ENCODE peak calls at places on chromosome 22, in six cellular contexts. T is GM23338, Z is cardiac fibroblast, D is NB4, X is neural crest cell, K is astrocyte of the cerebellum. W is an unnamed sample.

GRCh38 chr22:45996241-45997076 is 19.5 kb upstream of the WNT7B start:
- DNase-seq in T (no peak), Z (peak; percentile 62), X (no peak), D (peak; percentile 89), K (no peak), W (no peak)

GRCh38 chr22:17988800-17989513 is 35.4 kb downstream of the MICAL3 start:
- DNase-seq in K (no peak), D (no peak), T (no peak), X (no peak), Z (no peak), W (no peak)

GRCh38 chr22:33038131-33038772 is 19.9 kb downstream of the SYN3 start:
- DNase-seq in T (peak; percentile 21), K (no peak), D (peak; percentile 52), Z (peak; percentile 8), X (no peak), W (no peak)

GRCh38 chr22:26471522-26471921 is 12.1 kb downstream of the HPS4 start:
- DNase-seq in D (no peak), T (no peak), Z (peak; percentile 21), K (no peak), X (no peak), W (peak; percentile 99)

GRCh38 chr22:38750104-38750503 is 5.7 kb downstream of the SUN2 start:
- DNase-seq in K (no peak), X (no peak), T (no peak), Z (no peak), D (no peak), W (no peak)

GRCh38 chr22:27776410-27776958 is 25.1 kb downstream of the MN1 start:
- DNase-seq in K (no peak), Z (no peak), T (peak; percentile 61), X (peak; percentile 22), D (no peak), W (no peak)

GRCh38 chr22:50674606-50675552 is 2.3 kb downstream of the SHANK3 start:
- DNase-seq in K (no peak), T (peak; percentile 94), Z (no peak), D (no peak), X (peak; percentile 49), W (peak; percentile 74)

GRCh38 chr22:48475661-48476345 is 1351.9 kb downstream of the BRD1 start:
- DNase-seq in K (no peak), Z (no peak), X (no peak), D (no peak), T (no peak), W (no peak)

GRCh38 chr22:41411021-41411851 is 29.5 kb downstream of the TEF start:
- DNase-seq in Z (no peak), D (no peak), X (no peak), K (no peak), T (no peak), W (no peak)

GRCh38 chr22:29451863-29452262 is 13.5 kb downstream of the RFPL1 start:
- DNase-seq in K (no peak), D (no peak), X (no peak), T (no peak), Z (no peak), W (no peak)

GRCh38 chr22:49228431-49229037 is 599.1 kb downstream of the BRD1 start:
- DNase-seq in K (no peak), Z (no peak), D (no peak), T (no peak), X (no peak), W (no peak)

GRCh38 chr22:39953101-39953500 is 7.1 kb upstream of the TMA7B start:
- DNase-seq in T (no peak), K (no peak), D (no peak), X (no peak), Z (no peak), W (no peak)

GRCh38 chr22:17281026-17281809 is 62.0 kb upstream of the ADA2 start:
- DNase-seq in K (no peak), X (no peak), Z (no peak), T (no peak), D (peak; percentile 30), W (no peak)

GRCh38 chr22:37994049-37994448 is 9.7 kb upstream of the SOX10 start:
- DNase-seq in D (peak; percentile 24), T (no peak), Z (no peak), X (no peak), K (no peak), W (no peak)

GRCh38 chr22:41003041-41003440 is 51.9 kb downstream of the RBX1 start:
- DNase-seq in K (no peak), X (no peak), Z (no peak), D (no peak), T (peak; percentile 24), W (peak; percentile 21)

GRCh38 chr22:24824915-24825314 is 18.9 kb downstream of the SGSM1 start:
- DNase-seq in T (no peak), K (no peak), D (no peak), Z (no peak), X (no peak), W (no peak)
- TF ChIP-seq CTCF in T (no peak), K (no peak), D (no peak), Z (no peak), X (no peak), W (no peak)

GRCh38 chr22:19407649-19408606 is 23.6 kb downstream of the HIRA start:
- DNase-seq in T (no peak), X (no peak), Z (peak; percentile 41), K (no peak), D (no peak), W (no peak)
- TF ChIP-seq CTCF in T (no peak), X (no peak), Z (no peak), K (no peak), D (no peak), W (no peak)

DNA sequence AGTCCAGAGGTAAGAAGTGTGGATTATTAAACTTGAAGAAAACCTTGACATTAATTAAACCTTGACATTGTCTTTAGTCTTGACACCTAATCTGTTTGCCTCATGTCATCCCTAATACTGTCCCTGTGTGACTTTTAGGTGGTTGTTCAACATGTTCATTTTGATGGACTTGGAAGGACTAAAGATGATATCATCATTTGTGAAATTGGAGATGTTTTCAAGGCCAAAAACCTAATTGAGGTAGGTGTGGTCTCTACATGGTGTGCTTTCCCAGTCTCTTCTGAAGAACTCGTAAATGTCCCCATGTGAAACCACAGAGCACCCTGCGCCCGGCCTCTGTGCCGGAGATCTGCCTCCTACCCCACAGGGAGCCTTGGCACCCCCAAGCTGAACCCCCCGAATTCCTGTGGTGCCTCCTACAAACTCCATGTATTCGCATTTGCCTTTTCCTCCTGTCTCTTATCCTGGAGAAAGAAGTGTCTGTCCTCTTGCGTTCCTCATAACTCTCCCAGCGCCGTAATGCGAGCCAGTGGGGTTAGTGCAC is 9.1 kb downstream of the SAMM50 start:
- DNase-seq in T (no peak), K (no peak), Z (no peak), X (no peak), D (no peak), W (no peak)
- TF ChIP-seq CTCF in T (no peak), K (no peak), Z (no peak), X (no peak), D (no peak), W (no peak)

DNA sequence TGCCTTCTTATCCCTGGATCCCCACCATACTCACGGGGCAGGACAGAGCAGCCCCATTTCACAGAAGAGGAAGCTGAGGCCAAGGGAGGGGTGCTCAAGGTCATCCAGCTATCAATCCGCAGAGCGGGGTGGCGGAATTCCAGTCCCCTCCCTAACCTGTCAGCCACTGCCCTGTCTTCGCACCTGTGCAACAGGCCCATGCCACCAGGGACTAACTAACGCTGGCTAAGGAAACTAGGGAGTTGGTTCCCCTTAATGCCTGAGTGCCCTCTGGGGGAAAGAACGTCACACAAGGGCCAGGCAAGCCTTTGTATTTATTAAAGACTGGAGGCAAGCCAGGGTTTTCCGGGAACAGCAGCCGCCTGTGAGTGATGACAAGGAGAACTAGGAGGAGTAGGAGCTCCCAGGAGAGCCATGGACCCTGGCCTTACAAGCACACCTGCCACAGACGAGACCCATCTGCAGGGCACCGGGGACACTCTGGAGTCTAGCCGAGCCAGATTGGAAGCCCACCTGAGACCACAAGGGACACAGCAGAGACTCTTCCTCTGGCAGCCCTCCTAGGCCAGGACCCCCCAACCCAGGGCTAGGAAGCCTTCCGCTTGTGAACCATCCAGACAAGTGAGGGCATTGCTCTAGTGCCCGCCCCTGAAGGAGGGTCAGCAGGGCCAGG is 64.4 kb downstream of the MYH9 start:
- DNase-seq in K (peak; percentile 70), X (no peak), D (no peak), Z (peak; percentile 95), T (no peak), W (no peak)
- TF ChIP-seq CTCF in K (no peak), X (no peak), D (no peak), Z (no peak), T (no peak), W (no peak)

GRCh38 chr22:35140879-35141745 is 75.2 kb downstream of the ISX start:
- DNase-seq in D (peak; percentile 25), X (no peak), K (no peak), Z (no peak), T (peak; percentile 90), W (no peak)
- TF ChIP-seq CTCF in D (peak; percentile 26), X (no peak), K (no peak), Z (no peak), T (peak; percentile 84), W (no peak)

GRCh38 chr22:31937328-31937727 is 7.0 kb upstream of the YWHAH start:
- DNase-seq in X (no peak), Z (no peak), K (no peak), T (no peak), D (no peak), W (no peak)
- TF ChIP-seq CTCF in X (no peak), Z (no peak), K (no peak), T (no peak), D (no peak), W (no peak)

GRCh38 chr22:31341386-31342088 is 4.6 kb downstream of the PATZ1 start:
- DNase-seq in Z (no peak), X (no peak), D (no peak), T (no peak), K (no peak), W (no peak)

GRCh38 chr22:31340360-31340759 is 5.8 kb downstream of the PATZ1 start:
- DNase-seq in X (no peak), T (no peak), K (no peak), D (no peak), Z (no peak), W (no peak)

GRCh38 chr22:31339148-31339832 is 6.9 kb downstream of the PATZ1 start:
- DNase-seq in X (no peak), Z (no peak), K (no peak), D (no peak), T (no peak), W (no peak)

GRCh38 chr22:31342389-31343125 is 3.6 kb downstream of the PATZ1 start:
- DNase-seq in X (peak; percentile 25), D (peak; percentile 12), K (no peak), T (peak; percentile 33), Z (no peak), W (no peak)

GRCh38 chr22:31340765-31341247 is 5.3 kb downstream of the PATZ1 start:
- DNase-seq in X (no peak), D (no peak), K (no peak), Z (no peak), T (no peak), W (no peak)
- TF ChIP-seq CTCF in X (no peak), D (no peak), K (no peak), Z (no peak), T (no peak), W (no peak)

W was measured in bronchial epithelial cell.